ENCODE peak calls at places on chromosomes 6 and 20, in ten cellular contexts. One of them, this sample, is unnamed.

GRCh38 chr6:5501837-5502236 is 240.5 kb downstream of the FARS2 start:
- DNase-seq in B cell: no peak
- DNase-seq in NCI-H1436: no peak
- DNase-seq in NCI-H1694: no peak
- DNase-seq in islet precursor cell: no peak
- DNase-seq in Caco-2: no peak
- DNase-seq in choroid plexus epithelial cell: no peak
- DNase-seq in posterior cingulate gyrus: no peak
- DNase-seq in NCI-H1092 treated with DMSO at 0.1 percent for 48 hours: peak
- DNase-seq in activated CD4-positive, alpha-beta memory T cell treated with anti-CD3 and anti-CD28 coated beads for 36 hours: no peak
- DNase-seq in this sample: no peak

GRCh38 chr6:100138346-100139022 is 144.5 kb upstream of the MCHR2 start:
- DNase-seq in B cell: no peak
- DNase-seq in NCI-H1436: no peak
- DNase-seq in NCI-H1694: no peak
- DNase-seq in islet precursor cell: no peak
- DNase-seq in Caco-2: no peak
- DNase-seq in choroid plexus epithelial cell: no peak
- DNase-seq in posterior cingulate gyrus: no peak
- DNase-seq in NCI-H1092 treated with DMSO at 0.1 percent for 48 hours: peak
- DNase-seq in activated CD4-positive, alpha-beta memory T cell treated with anti-CD3 and anti-CD28 coated beads for 36 hours: no peak
- DNase-seq in this sample: no peak

GRCh38 chr6:169253745-169254238 is at the start of gene THBS2:
- DNase-seq in B cell: no peak
- DNase-seq in NCI-H1436: no peak
- DNase-seq in NCI-H1694: no peak
- DNase-seq in islet precursor cell: peak
- DNase-seq in Caco-2: no peak
- DNase-seq in choroid plexus epithelial cell: peak
- DNase-seq in posterior cingulate gyrus: no peak
- DNase-seq in NCI-H1092 treated with DMSO at 0.1 percent for 48 hours: no peak
- DNase-seq in activated CD4-positive, alpha-beta memory T cell treated with anti-CD3 and anti-CD28 coated beads for 36 hours: no peak
- DNase-seq in this sample: peak

GRCh38 chr6:56833127-56833791 is 121.6 kb upstream of the BEND6 start:
- DNase-seq in B cell: no peak
- DNase-seq in NCI-H1436: no peak
- DNase-seq in NCI-H1694: no peak
- DNase-seq in islet precursor cell: no peak
- DNase-seq in Caco-2: no peak
- DNase-seq in choroid plexus epithelial cell: no peak
- DNase-seq in posterior cingulate gyrus: no peak
- DNase-seq in NCI-H1092 treated with DMSO at 0.1 percent for 48 hours: no peak
- DNase-seq in activated CD4-positive, alpha-beta memory T cell treated with anti-CD3 and anti-CD28 coated beads for 36 hours: no peak
- DNase-seq in this sample: no peak

GRCh38 chr20:50625986-50626677 is 65.2 kb downstream of the RIPOR3 start:
- DNase-seq in B cell: no peak
- DNase-seq in NCI-H1436: peak
- DNase-seq in NCI-H1694: no peak
- DNase-seq in islet precursor cell: peak
- DNase-seq in Caco-2: peak
- DNase-seq in choroid plexus epithelial cell: peak
- DNase-seq in posterior cingulate gyrus: no peak
- DNase-seq in NCI-H1092 treated with DMSO at 0.1 percent for 48 hours: peak
- DNase-seq in activated CD4-positive, alpha-beta memory T cell treated with anti-CD3 and anti-CD28 coated beads for 36 hours: peak
- DNase-seq in this sample: no peak

GRCh38 chr20:38870733-38871559 is 55.3 kb upstream of the FAM83D start:
- DNase-seq in B cell: no peak
- DNase-seq in NCI-H1436: no peak
- DNase-seq in NCI-H1694: no peak
- DNase-seq in islet precursor cell: peak
- DNase-seq in Caco-2: no peak
- DNase-seq in choroid plexus epithelial cell: no peak
- DNase-seq in posterior cingulate gyrus: no peak
- DNase-seq in NCI-H1092 treated with DMSO at 0.1 percent for 48 hours: no peak
- DNase-seq in activated CD4-positive, alpha-beta memory T cell treated with anti-CD3 and anti-CD28 coated beads for 36 hours: peak
- DNase-seq in this sample: no peak

GRCh38 chr6:38052035-38052434 is 232.5 kb downstream of the ZFAND3 start:
- DNase-seq in B cell: no peak
- DNase-seq in NCI-H1436: no peak
- DNase-seq in NCI-H1694: no peak
- DNase-seq in islet precursor cell: no peak
- DNase-seq in Caco-2: no peak
- DNase-seq in choroid plexus epithelial cell: no peak
- DNase-seq in posterior cingulate gyrus: no peak
- DNase-seq in NCI-H1092 treated with DMSO at 0.1 percent for 48 hours: no peak
- DNase-seq in activated CD4-positive, alpha-beta memory T cell treated with anti-CD3 and anti-CD28 coated beads for 36 hours: no peak
- DNase-seq in this sample: no peak

GRCh38 chr6:137115653-137116052 is 57.8 kb downstream of the IL22RA2 start:
- DNase-seq in B cell: no peak
- DNase-seq in NCI-H1436: no peak
- DNase-seq in NCI-H1694: no peak
- DNase-seq in islet precursor cell: no peak
- DNase-seq in Caco-2: no peak
- DNase-seq in choroid plexus epithelial cell: peak
- DNase-seq in posterior cingulate gyrus: no peak
- DNase-seq in NCI-H1092 treated with DMSO at 0.1 percent for 48 hours: peak
- DNase-seq in activated CD4-positive, alpha-beta memory T cell treated with anti-CD3 and anti-CD28 coated beads for 36 hours: no peak
- DNase-seq in this sample: no peak

GRCh38 chr6:106510090-106510970 is 119.0 kb downstream of the RTN4IP1 start:
- DNase-seq in B cell: peak
- DNase-seq in NCI-H1436: peak
- DNase-seq in NCI-H1694: no peak
- DNase-seq in islet precursor cell: peak
- DNase-seq in Caco-2: peak
- DNase-seq in choroid plexus epithelial cell: peak
- DNase-seq in posterior cingulate gyrus: peak
- DNase-seq in NCI-H1092 treated with DMSO at 0.1 percent for 48 hours: no peak
- DNase-seq in activated CD4-positive, alpha-beta memory T cell treated with anti-CD3 and anti-CD28 coated beads for 36 hours: peak
- DNase-seq in this sample: no peak

This sample was measured in ureter.